ENCODE peak calls at places on chromosomes 12 and 14, in six cellular contexts. One of them, this sample, is unnamed.
A peak's percentile ranks its signal among the peaks of the same experiment; 100 is the strongest.

GRCh38 chr14:104429291-104429861 is 150.2 kb upstream of the C14orf180 start:
- DNase-seq in osteocyte: no peak
- DNase-seq in astrocyte: no peak
- DNase-seq in mesothelial cell of epicardium: no peak
- DNase-seq in lower lobe of right lung: peak; percentile 31
- DNase-seq in psoas muscle: no peak
- DNase-seq in this sample: peak; percentile 22

GRCh38 chr14:74918380-74918779 is 4.7 kb downstream of the RPS6KL1 start:
- DNase-seq in osteocyte: no peak
- DNase-seq in astrocyte: no peak
- DNase-seq in mesothelial cell of epicardium: no peak
- DNase-seq in lower lobe of right lung: no peak
- DNase-seq in psoas muscle: no peak
- DNase-seq in this sample: no peak

GRCh38 chr12:24954261-24954660 is 5.4 kb upstream of the BCAT1 start:
- DNase-seq in osteocyte: no peak
- DNase-seq in astrocyte: no peak
- DNase-seq in mesothelial cell of epicardium: no peak
- DNase-seq in lower lobe of right lung: no peak
- DNase-seq in psoas muscle: no peak
- DNase-seq in this sample: no peak

GRCh38 chr12:106973545-106973944 is 13.4 kb downstream of the MTERF2 start:
- DNase-seq in osteocyte: no peak
- DNase-seq in astrocyte: no peak
- DNase-seq in mesothelial cell of epicardium: no peak
- DNase-seq in lower lobe of right lung: no peak
- DNase-seq in psoas muscle: no peak
- DNase-seq in this sample: no peak

GRCh38 chr12:38890102-38890501 is 15.3 kb downstream of the CPNE8 start:
- DNase-seq in osteocyte: no peak
- DNase-seq in astrocyte: peak; percentile 1
- DNase-seq in mesothelial cell of epicardium: no peak
- DNase-seq in lower lobe of right lung: no peak
- DNase-seq in psoas muscle: no peak
- DNase-seq in this sample: no peak

GRCh38 chr12:112183141-112183581 is 57.8 kb downstream of the TRAFD1 start:
- DNase-seq in osteocyte: no peak
- DNase-seq in astrocyte: peak; percentile 70
- DNase-seq in mesothelial cell of epicardium: no peak
- DNase-seq in lower lobe of right lung: no peak
- DNase-seq in psoas muscle: no peak
- DNase-seq in this sample: no peak

GRCh38 chr14:94691658-94692029 is 78.3 kb downstream of the GSC start:
- DNase-seq in osteocyte: no peak
- DNase-seq in astrocyte: no peak
- DNase-seq in mesothelial cell of epicardium: no peak
- DNase-seq in lower lobe of right lung: no peak
- DNase-seq in psoas muscle: no peak
- DNase-seq in this sample: no peak

GRCh38 chr12:66176105-66176504 is 6.3 kb upstream of the TMBIM4 start:
- DNase-seq in osteocyte: no peak
- DNase-seq in astrocyte: no peak
- DNase-seq in mesothelial cell of epicardium: no peak
- DNase-seq in lower lobe of right lung: no peak
- DNase-seq in psoas muscle: no peak
- DNase-seq in this sample: no peak

GRCh38 chr14:99995700-99996356 is 69.4 kb upstream of the EVL start:
- DNase-seq in osteocyte: no peak
- DNase-seq in astrocyte: no peak
- DNase-seq in mesothelial cell of epicardium: no peak
- DNase-seq in lower lobe of right lung: peak; percentile 67
- DNase-seq in psoas muscle: no peak
- DNase-seq in this sample: peak; percentile 71

GRCh38 chr12:124026755-124027745 is 54.0 kb downstream of the ZNF664 start:
- DNase-seq in osteocyte: no peak
- DNase-seq in astrocyte: peak; percentile 44
- DNase-seq in mesothelial cell of epicardium: no peak
- DNase-seq in lower lobe of right lung: no peak
- DNase-seq in psoas muscle: no peak
- DNase-seq in this sample: no peak

GRCh38 chr12:114860969-114861368 is 177.0 kb upstream of the TBX3 start:
- DNase-seq in osteocyte: no peak
- DNase-seq in astrocyte: no peak
- DNase-seq in mesothelial cell of epicardium: no peak
- DNase-seq in lower lobe of right lung: no peak
- DNase-seq in psoas muscle: no peak
- DNase-seq in this sample: no peak

GRCh38 chr12:79114896-79115295 is 250.3 kb downstream of the SYT1 start:
- DNase-seq in osteocyte: no peak
- DNase-seq in astrocyte: no peak
- DNase-seq in mesothelial cell of epicardium: no peak
- DNase-seq in lower lobe of right lung: no peak
- DNase-seq in psoas muscle: no peak
- DNase-seq in this sample: no peak

GRCh38 chr12:104438134-104438533 is 18.6 kb upstream of the CHST11 start:
- DNase-seq in osteocyte: no peak
- DNase-seq in astrocyte: no peak
- DNase-seq in mesothelial cell of epicardium: no peak
- DNase-seq in lower lobe of right lung: no peak
- DNase-seq in psoas muscle: no peak
- DNase-seq in this sample: no peak

GRCh38 chr14:104750658-104751057 is 2.3 kb upstream of the SIVA1 start:
- DNase-seq in osteocyte: no peak
- DNase-seq in astrocyte: no peak
- DNase-seq in mesothelial cell of epicardium: no peak
- DNase-seq in lower lobe of right lung: no peak
- DNase-seq in psoas muscle: peak; percentile 32
- DNase-seq in this sample: no peak

GRCh38 chr12:51621155-51621922 is 30.3 kb downstream of the SCN8A start:
- DNase-seq in osteocyte: no peak
- DNase-seq in astrocyte: peak; percentile 69
- DNase-seq in mesothelial cell of epicardium: no peak
- DNase-seq in lower lobe of right lung: no peak
- DNase-seq in psoas muscle: no peak
- DNase-seq in this sample: no peak

GRCh38 chr12:28060901-28061300 is 88.4 kb upstream of the PTHLH start:
- DNase-seq in osteocyte: no peak
- DNase-seq in astrocyte: no peak
- DNase-seq in mesothelial cell of epicardium: no peak
- DNase-seq in lower lobe of right lung: no peak
- DNase-seq in psoas muscle: no peak
- DNase-seq in this sample: no peak

GRCh38 chr14:100560999-100561398 is 26.2 kb downstream of the BEGAIN start:
- DNase-seq in osteocyte: no peak
- DNase-seq in astrocyte: no peak
- DNase-seq in mesothelial cell of epicardium: no peak
- DNase-seq in lower lobe of right lung: no peak
- DNase-seq in psoas muscle: no peak
- DNase-seq in this sample: no peak

GRCh38 chr14:89137514-89138163 is 279.4 kb downstream of the FOXN3 start:
- DNase-seq in osteocyte: no peak
- DNase-seq in astrocyte: peak; percentile 90
- DNase-seq in mesothelial cell of epicardium: no peak
- DNase-seq in lower lobe of right lung: peak; percentile 84
- DNase-seq in psoas muscle: peak; percentile 64
- DNase-seq in this sample: no peak

GRCh38 chr12:27779416-27779815 is 617 bp upstream of the KLHL42 start:
- DNase-seq in osteocyte: no peak
- DNase-seq in astrocyte: no peak
- DNase-seq in mesothelial cell of epicardium: no peak
- DNase-seq in lower lobe of right lung: no peak
- DNase-seq in psoas muscle: no peak
- DNase-seq in this sample: peak; percentile 54

GRCh38 chr12:80988986-80989385 is 51.3 kb upstream of the LIN7A start:
- DNase-seq in osteocyte: no peak
- DNase-seq in astrocyte: peak; percentile 57
- DNase-seq in mesothelial cell of epicardium: no peak
- DNase-seq in lower lobe of right lung: no peak
- DNase-seq in psoas muscle: no peak
- DNase-seq in this sample: no peak

GRCh38 chr14:92093320-92093719 is 13.1 kb downstream of the ATXN3 start:
- DNase-seq in osteocyte: no peak
- DNase-seq in astrocyte: no peak
- DNase-seq in mesothelial cell of epicardium: no peak
- DNase-seq in lower lobe of right lung: no peak
- DNase-seq in psoas muscle: no peak
- DNase-seq in this sample: peak; percentile 22

GRCh38 chr12:116353958-116354357 is 76.5 kb upstream of the MED13L start:
- DNase-seq in osteocyte: no peak
- DNase-seq in astrocyte: no peak
- DNase-seq in mesothelial cell of epicardium: no peak
- DNase-seq in lower lobe of right lung: peak; percentile 13
- DNase-seq in psoas muscle: no peak
- DNase-seq in this sample: no peak

GRCh38 chr14:60561845-60562746 is 53.1 kb downstream of the SIX6 start:
- DNase-seq in osteocyte: no peak
- DNase-seq in astrocyte: peak; percentile 61
- DNase-seq in mesothelial cell of epicardium: no peak
- DNase-seq in lower lobe of right lung: no peak
- DNase-seq in psoas muscle: peak; percentile 68
- DNase-seq in this sample: peak; percentile 57

GRCh38 chr12:103774977-103775560 is 66.0 kb downstream of the NT5DC3 start:
- DNase-seq in osteocyte: no peak
- DNase-seq in astrocyte: no peak
- DNase-seq in mesothelial cell of epicardium: no peak
- DNase-seq in lower lobe of right lung: no peak
- DNase-seq in psoas muscle: no peak
- DNase-seq in this sample: no peak

DNA sequence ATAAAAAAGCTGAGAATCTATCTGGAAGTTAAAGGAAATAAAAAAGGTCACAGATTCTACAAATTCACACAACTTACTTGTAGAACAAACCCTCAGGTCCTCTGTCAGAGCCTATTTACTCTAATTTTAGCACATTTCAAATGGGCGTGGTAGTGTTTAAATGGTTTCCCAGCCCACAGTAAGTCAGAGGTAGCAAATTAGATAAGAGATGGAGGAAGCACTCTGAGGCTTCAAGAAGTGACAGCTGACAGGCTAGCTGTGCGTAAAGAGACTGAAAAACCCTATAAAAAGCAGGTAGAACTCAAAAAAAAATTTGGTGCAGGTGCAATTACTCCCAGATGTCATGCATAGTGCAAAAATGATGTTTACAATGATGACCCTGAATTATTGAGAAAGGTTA is 7.5 kb downstream of the BHLHE41 start:
- DNase-seq in osteocyte: no peak
- DNase-seq in astrocyte: no peak
- DNase-seq in mesothelial cell of epicardium: no peak
- DNase-seq in lower lobe of right lung: no peak
- DNase-seq in psoas muscle: no peak
- DNase-seq in this sample: no peak
- TF ChIP-seq CTCF in osteocyte: no peak
- TF ChIP-seq CTCF in astrocyte: no peak
- TF ChIP-seq CTCF in mesothelial cell of epicardium: no peak
- TF ChIP-seq CTCF in lower lobe of right lung: no peak
- TF ChIP-seq CTCF in psoas muscle: no peak
- TF ChIP-seq CTCF in this sample: no peak

GRCh38 chr12:48978741-48979601 is 849 bp downstream of the WNT1 start:
- DNase-seq in osteocyte: no peak
- DNase-seq in astrocyte: no peak
- DNase-seq in mesothelial cell of epicardium: no peak
- DNase-seq in lower lobe of right lung: no peak
- DNase-seq in psoas muscle: no peak
- DNase-seq in this sample: no peak

GRCh38 chr12:48977290-48978281 is 536 bp upstream of the WNT1 start:
- DNase-seq in osteocyte: no peak
- DNase-seq in astrocyte: peak; percentile 46
- DNase-seq in mesothelial cell of epicardium: peak; percentile 60
- DNase-seq in lower lobe of right lung: peak; percentile 83
- DNase-seq in psoas muscle: peak; percentile 86
- DNase-seq in this sample: peak; percentile 83

GRCh38 chr12:48979602-48980388 is 1.7 kb downstream of the WNT1 start:
- DNase-seq in osteocyte: no peak
- DNase-seq in astrocyte: no peak
- DNase-seq in mesothelial cell of epicardium: no peak
- DNase-seq in lower lobe of right lung: no peak
- DNase-seq in psoas muscle: peak; percentile 68
- DNase-seq in this sample: no peak

GRCh38 chr12:48980389-48980952 is 2.3 kb downstream of the WNT1 start:
- DNase-seq in osteocyte: no peak
- DNase-seq in astrocyte: no peak
- DNase-seq in mesothelial cell of epicardium: no peak
- DNase-seq in lower lobe of right lung: peak; percentile 58
- DNase-seq in psoas muscle: peak; percentile 64
- DNase-seq in this sample: peak; percentile 31

GRCh38 chr12:48978291-48978740 is at the start of gene WNT1:
- DNase-seq in osteocyte: no peak
- DNase-seq in astrocyte: no peak
- DNase-seq in mesothelial cell of epicardium: no peak
- DNase-seq in lower lobe of right lung: no peak
- DNase-seq in psoas muscle: peak; percentile 57
- DNase-seq in this sample: peak; percentile 24
- TF ChIP-seq CTCF in osteocyte: peak; percentile 38
- TF ChIP-seq CTCF in astrocyte: no peak
- TF ChIP-seq CTCF in mesothelial cell of epicardium: peak; percentile 61
- TF ChIP-seq CTCF in lower lobe of right lung: peak; percentile 31
- TF ChIP-seq CTCF in psoas muscle: peak; percentile 24
- TF ChIP-seq CTCF in this sample: no peak

DNA sequence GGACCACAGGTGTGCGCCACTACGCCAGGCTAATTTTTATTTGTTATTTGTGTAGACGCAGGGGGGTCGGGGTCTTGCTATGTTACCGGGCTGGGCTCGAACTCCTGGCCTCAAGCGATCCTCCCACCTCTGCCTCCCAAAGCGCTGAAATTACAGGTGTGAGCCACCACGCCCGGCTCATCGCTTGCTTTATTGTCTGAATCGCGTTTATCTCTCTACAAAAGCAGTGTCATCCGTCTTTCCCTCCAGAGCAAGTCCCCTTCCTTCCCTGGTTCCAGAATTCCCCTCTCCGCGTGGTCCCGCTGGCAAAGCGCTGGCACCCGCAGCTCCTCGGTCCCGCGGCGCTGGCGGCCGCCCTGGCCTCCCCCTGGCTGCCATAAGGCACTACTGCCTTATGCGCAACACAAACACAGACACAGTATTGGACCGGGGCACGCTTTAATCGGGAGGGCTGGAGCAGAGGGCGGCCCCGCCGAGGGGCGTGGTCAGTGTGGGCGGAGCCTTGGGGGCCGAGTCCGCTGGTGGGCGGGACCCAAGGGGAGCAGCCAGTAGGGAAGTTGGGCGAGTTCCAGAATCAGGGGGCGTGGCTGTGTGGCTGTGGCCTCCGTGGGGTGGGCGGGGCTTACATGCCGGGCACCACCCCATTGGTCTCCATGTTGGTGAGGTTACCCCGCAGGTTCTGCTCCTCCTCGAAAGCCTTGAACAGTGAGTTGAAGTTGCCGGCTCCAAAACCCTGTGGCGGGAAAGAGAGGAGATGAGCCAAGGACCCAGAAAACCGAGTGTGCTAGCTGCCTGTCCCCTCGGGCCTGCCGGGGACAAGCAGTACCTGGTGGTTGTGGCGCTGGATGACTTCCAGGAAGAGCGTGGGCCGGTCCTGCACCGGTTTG is 19.3 kb downstream of the HPD start:
- DNase-seq in osteocyte: peak; percentile 100
- DNase-seq in astrocyte: peak; percentile 86
- DNase-seq in mesothelial cell of epicardium: peak; percentile 100
- DNase-seq in lower lobe of right lung: peak; percentile 100
- DNase-seq in psoas muscle: peak; percentile 100
- DNase-seq in this sample: peak; percentile 100
- TF ChIP-seq CTCF in osteocyte: peak; percentile 56
- TF ChIP-seq CTCF in astrocyte: no peak
- TF ChIP-seq CTCF in mesothelial cell of epicardium: no peak
- TF ChIP-seq CTCF in lower lobe of right lung: peak; percentile 60
- TF ChIP-seq CTCF in psoas muscle: peak; percentile 44
- TF ChIP-seq CTCF in this sample: peak; percentile 57

GRCh38 chr12:85951823-85952222 is 77.7 kb downstream of the NTS start:
- DNase-seq in osteocyte: no peak
- DNase-seq in astrocyte: peak; percentile 3
- DNase-seq in mesothelial cell of epicardium: no peak
- DNase-seq in lower lobe of right lung: no peak
- DNase-seq in psoas muscle: no peak
- DNase-seq in this sample: no peak
- TF ChIP-seq CTCF in osteocyte: peak; percentile 65
- TF ChIP-seq CTCF in astrocyte: peak; percentile 49
- TF ChIP-seq CTCF in mesothelial cell of epicardium: peak; percentile 48
- TF ChIP-seq CTCF in lower lobe of right lung: peak; percentile 20
- TF ChIP-seq CTCF in psoas muscle: no peak
- TF ChIP-seq CTCF in this sample: peak; percentile 45

This sample was measured in BE2C.